ENCODE peak calls at places on chromosomes 6 and 20, in four cellular contexts. One of them, this sample, is unnamed.

GRCh38 chr6:140052757-140053729 is 678.6 kb upstream of the CITED2 start:
- DNase-seq in heart right ventricle: no peak
- DNase-seq in pancreas: no peak
- DNase-seq in lower lobe of right lung: no peak
- DNase-seq in this sample: no peak

GRCh38 chr6:69233195-69233524 is 563.6 kb downstream of the LMBRD1 start:
- DNase-seq in heart right ventricle: no peak
- DNase-seq in pancreas: no peak
- DNase-seq in lower lobe of right lung: no peak
- DNase-seq in this sample: no peak

GRCh38 chr6:28446818-28447511 is 3.7 kb upstream of the ZSCAN23 start:
- DNase-seq in heart right ventricle: no peak
- DNase-seq in pancreas: no peak
- DNase-seq in lower lobe of right lung: no peak
- DNase-seq in this sample: no peak

GRCh38 chr20:47963022-47963421 is 177.7 kb upstream of the SULF2 start:
- DNase-seq in heart right ventricle: no peak
- DNase-seq in pancreas: no peak
- DNase-seq in lower lobe of right lung: no peak
- DNase-seq in this sample: no peak

GRCh38 chr20:10228330-10228729 is 9.7 kb downstream of the SNAP25 start:
- DNase-seq in heart right ventricle: no peak
- DNase-seq in pancreas: no peak
- DNase-seq in lower lobe of right lung: no peak
- DNase-seq in this sample: no peak

GRCh38 chr20:22536141-22536828 is 48.1 kb downstream of the FOXA2 start:
- DNase-seq in heart right ventricle: no peak
- DNase-seq in pancreas: no peak
- DNase-seq in lower lobe of right lung: no peak
- DNase-seq in this sample: no peak

GRCh38 chr20:33669224-33669623 is 2.5 kb downstream of the ACTL10 start:
- DNase-seq in heart right ventricle: peak; percentile 10
- DNase-seq in pancreas: no peak
- DNase-seq in lower lobe of right lung: no peak
- DNase-seq in this sample: no peak

GRCh38 chr6:28633445-28634215 is 107.9 kb downstream of the GPX5 start:
- DNase-seq in heart right ventricle: no peak
- DNase-seq in pancreas: no peak
- DNase-seq in lower lobe of right lung: no peak
- DNase-seq in this sample: no peak

GRCh38 chr20:37986873-37987601 is 46.2 kb downstream of the TTI1 start:
- DNase-seq in heart right ventricle: peak; percentile 68
- DNase-seq in pancreas: peak; percentile 25
- DNase-seq in lower lobe of right lung: peak; percentile 85
- DNase-seq in this sample: peak; percentile 47

GRCh38 chr20:25285856-25286798 is 38.2 kb downstream of the PYGB start:
- DNase-seq in heart right ventricle: no peak
- DNase-seq in pancreas: peak; percentile 10
- DNase-seq in lower lobe of right lung: peak; percentile 29
- DNase-seq in this sample: peak; percentile 79

GRCh38 chr6:71510057-71510713 is 221.6 kb downstream of the OGFRL1 start:
- DNase-seq in heart right ventricle: peak; percentile 19
- DNase-seq in pancreas: peak; percentile 28
- DNase-seq in lower lobe of right lung: no peak
- DNase-seq in this sample: peak; percentile 87

GRCh38 chr20:31699801-31700728 is 22.6 kb downstream of the BCL2L1 start:
- DNase-seq in heart right ventricle: no peak
- DNase-seq in pancreas: no peak
- DNase-seq in lower lobe of right lung: no peak
- DNase-seq in this sample: no peak

GRCh38 chr20:32512047-32512385 is 73.1 kb downstream of the NOL4L start:
- DNase-seq in heart right ventricle: no peak
- DNase-seq in pancreas: no peak
- DNase-seq in lower lobe of right lung: no peak
- DNase-seq in this sample: no peak

GRCh38 chr6:209432-210103 is 82.7 kb upstream of the DUSP22 start:
- DNase-seq in heart right ventricle: no peak
- DNase-seq in pancreas: no peak
- DNase-seq in lower lobe of right lung: no peak
- DNase-seq in this sample: no peak

DNA sequence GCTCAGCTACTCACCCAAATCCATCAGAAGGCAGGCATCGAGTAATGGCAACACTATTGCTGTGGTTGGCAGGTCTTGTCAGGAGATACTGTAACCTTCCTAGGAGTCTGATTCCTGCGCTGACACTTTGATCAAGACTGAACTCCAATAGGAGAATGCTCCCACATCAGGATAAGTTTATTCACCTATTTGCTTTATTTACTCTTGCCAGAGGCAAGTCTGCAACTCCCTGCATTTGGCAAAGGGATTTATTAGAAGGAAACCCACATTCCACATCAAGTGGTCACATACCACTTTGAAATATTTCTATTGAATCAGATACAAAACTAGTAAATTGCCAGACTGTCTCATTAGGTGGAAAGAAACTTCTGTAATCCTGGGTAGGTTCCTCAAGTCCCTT is 43.5 kb downstream of the ZFAND3 start:
- DNase-seq in heart right ventricle: no peak
- DNase-seq in pancreas: no peak
- DNase-seq in lower lobe of right lung: no peak
- DNase-seq in this sample: no peak
- TF ChIP-seq CTCF in heart right ventricle: no peak
- TF ChIP-seq CTCF in pancreas: no peak
- TF ChIP-seq CTCF in lower lobe of right lung: no peak
- TF ChIP-seq CTCF in this sample: no peak

DNA sequence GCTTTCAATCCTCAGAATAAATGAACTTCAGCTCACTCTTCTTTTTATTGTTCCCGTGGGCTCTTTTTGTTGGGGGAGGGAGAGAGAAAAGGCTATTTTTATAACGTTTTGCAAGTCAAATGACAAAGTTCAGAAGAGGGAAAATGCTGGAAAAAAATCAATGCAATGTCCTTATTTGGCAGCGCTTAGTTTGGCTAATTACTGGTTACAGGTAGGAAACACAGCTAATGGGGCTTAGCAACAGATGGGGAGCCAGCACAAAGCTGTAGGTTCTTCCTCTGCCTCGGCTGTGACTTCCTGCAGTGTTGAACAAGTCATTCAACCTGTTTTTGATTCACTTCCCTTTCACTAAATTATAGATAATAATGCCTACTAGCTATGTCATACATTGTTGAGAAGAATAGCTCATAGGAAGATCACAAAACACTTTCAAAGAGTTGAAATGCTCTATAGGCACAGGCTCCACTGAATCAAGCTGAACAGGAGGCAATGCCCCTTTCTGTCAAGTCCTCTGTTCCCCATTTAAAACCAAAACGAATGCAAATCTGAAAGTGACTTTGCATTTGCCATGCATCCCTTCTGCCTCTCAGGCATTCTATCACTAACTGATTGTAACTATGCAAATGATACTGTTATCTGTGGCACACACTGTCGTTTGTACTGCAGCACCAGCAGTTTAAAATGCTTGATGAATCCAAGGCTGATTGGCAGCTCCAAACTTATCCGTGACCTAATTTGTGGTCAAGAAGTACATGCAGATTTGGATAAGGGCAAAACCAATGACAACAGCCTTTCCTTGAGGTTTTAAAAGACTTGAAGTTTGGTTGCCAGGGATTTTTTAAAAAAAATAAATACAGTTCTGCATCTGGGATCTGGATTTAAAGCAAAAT is 1067.3 kb upstream of the MAP3K7 start:
- DNase-seq in heart right ventricle: no peak
- DNase-seq in pancreas: no peak
- DNase-seq in lower lobe of right lung: no peak
- DNase-seq in this sample: no peak
- H3K4me3 ChIP-seq in heart right ventricle: no peak overlapping the region
- H3K4me3 ChIP-seq in pancreas: no peak overlapping the region
- H3K4me3 ChIP-seq in lower lobe of right lung: no peak overlapping the region
- H3K4me3 ChIP-seq in this sample: no peak overlapping the region

GRCh38 chr6:159852877-159853276 is 37.9 kb upstream of the MAS1 start:
- DNase-seq in heart right ventricle: no peak
- DNase-seq in pancreas: no peak
- DNase-seq in lower lobe of right lung: no peak
- DNase-seq in this sample: no peak
- TF ChIP-seq CTCF in heart right ventricle: peak; percentile 24
- TF ChIP-seq CTCF in pancreas: peak; percentile 9
- TF ChIP-seq CTCF in lower lobe of right lung: no peak
- TF ChIP-seq CTCF in this sample: no peak

DNA sequence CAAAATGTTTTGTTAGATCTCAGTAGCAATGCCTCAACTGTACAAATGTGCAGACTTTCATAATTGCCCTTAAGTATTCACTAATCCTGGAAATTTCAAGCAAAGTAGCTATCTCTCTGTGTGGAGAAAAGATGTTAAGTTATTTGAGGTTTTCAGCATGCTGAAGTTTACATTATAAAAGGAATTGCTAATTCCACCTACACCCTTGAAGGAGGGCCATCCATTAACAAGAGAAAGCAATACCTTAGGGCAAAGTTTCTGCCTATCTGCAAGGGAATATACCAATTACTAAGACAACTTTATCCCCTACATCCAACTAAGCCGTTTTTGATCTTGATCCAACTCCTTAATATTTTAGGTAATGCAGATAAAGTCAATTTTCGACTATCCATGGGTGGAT is 380.7 kb upstream of the BTBD3 start:
- DNase-seq in heart right ventricle: no peak
- DNase-seq in pancreas: no peak
- DNase-seq in lower lobe of right lung: no peak
- DNase-seq in this sample: no peak
- H3K4me3 ChIP-seq in heart right ventricle: no peak overlapping the region
- H3K4me3 ChIP-seq in pancreas: no peak overlapping the region
- H3K4me3 ChIP-seq in lower lobe of right lung: no peak overlapping the region
- H3K4me3 ChIP-seq in this sample: no peak overlapping the region

GRCh38 chr6:147651249-147652063 is 143.0 kb downstream of the SAMD5 start:
- DNase-seq in heart right ventricle: peak; percentile 28
- DNase-seq in pancreas: no peak
- DNase-seq in lower lobe of right lung: no peak
- DNase-seq in this sample: no peak
- TF ChIP-seq CTCF in heart right ventricle: peak; percentile 36
- TF ChIP-seq CTCF in pancreas: no peak
- TF ChIP-seq CTCF in lower lobe of right lung: no peak
- TF ChIP-seq CTCF in this sample: no peak

GRCh38 chr6:41601248-41601549 is 37.1 kb upstream of the MDFI start:
- DNase-seq in heart right ventricle: no peak
- DNase-seq in pancreas: no peak
- DNase-seq in lower lobe of right lung: no peak
- DNase-seq in this sample: no peak

GRCh38 chr6:41604006-41604405 is 34.3 kb upstream of the MDFI start:
- DNase-seq in heart right ventricle: no peak
- DNase-seq in pancreas: no peak
- DNase-seq in lower lobe of right lung: no peak
- DNase-seq in this sample: no peak

GRCh38 chr6:41602422-41602743 is 35.9 kb upstream of the MDFI start:
- DNase-seq in heart right ventricle: no peak
- DNase-seq in pancreas: no peak
- DNase-seq in lower lobe of right lung: no peak
- DNase-seq in this sample: no peak

GRCh38 chr6:41600499-41601247 is 37.6 kb upstream of the MDFI start:
- DNase-seq in heart right ventricle: no peak
- DNase-seq in pancreas: no peak
- DNase-seq in lower lobe of right lung: peak; percentile 34
- DNase-seq in this sample: no peak

GRCh38 chr6:41602864-41603608 is 35.2 kb upstream of the MDFI start:
- DNase-seq in heart right ventricle: peak; percentile 70
- DNase-seq in pancreas: peak; percentile 82
- DNase-seq in lower lobe of right lung: peak; percentile 81
- DNase-seq in this sample: peak; percentile 65
- H3K4me3 ChIP-seq in heart right ventricle: peak overlapping the region; percentile 30
- H3K4me3 ChIP-seq in pancreas: peak overlapping the region; percentile 9
- H3K4me3 ChIP-seq in lower lobe of right lung: no peak overlapping the region
- H3K4me3 ChIP-seq in this sample: no peak overlapping the region

DNA sequence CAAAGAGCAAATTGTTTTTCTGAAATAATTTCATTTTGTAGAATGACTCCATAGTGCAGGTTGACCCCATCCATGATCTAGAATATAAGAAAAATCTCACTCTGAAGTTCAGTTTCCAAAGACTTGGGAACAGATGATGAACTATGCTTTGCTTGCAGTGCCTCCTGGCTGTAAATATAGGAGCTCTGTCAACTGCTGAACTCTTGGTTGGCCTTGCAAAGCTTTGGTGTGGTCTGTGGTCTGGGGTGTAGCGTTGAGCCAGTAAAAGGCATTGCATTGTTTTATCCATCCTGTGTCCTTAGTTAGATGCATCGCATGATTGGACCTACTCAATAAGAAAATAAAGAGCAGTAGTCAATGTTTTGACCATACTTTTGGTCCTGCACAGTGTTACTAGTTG is 104.0 kb downstream of the PLCB4 start:
- DNase-seq in heart right ventricle: no peak
- DNase-seq in pancreas: no peak
- DNase-seq in lower lobe of right lung: no peak
- DNase-seq in this sample: no peak
- TF ChIP-seq CTCF in heart right ventricle: peak; percentile 39
- TF ChIP-seq CTCF in pancreas: no peak
- TF ChIP-seq CTCF in lower lobe of right lung: no peak
- TF ChIP-seq CTCF in this sample: no peak

GRCh38 chr20:45340951-45341350 is 7.3 kb downstream of the SDC4 start:
- DNase-seq in heart right ventricle: no peak
- DNase-seq in pancreas: no peak
- DNase-seq in lower lobe of right lung: no peak
- DNase-seq in this sample: no peak

GRCh38 chr20:45342863-45343444 is 5.3 kb downstream of the SDC4 start:
- DNase-seq in heart right ventricle: no peak
- DNase-seq in pancreas: peak; percentile 34
- DNase-seq in lower lobe of right lung: no peak
- DNase-seq in this sample: no peak

GRCh38 chr20:45340236-45340847 is 7.9 kb downstream of the SDC4 start:
- DNase-seq in heart right ventricle: no peak
- DNase-seq in pancreas: peak; percentile 85
- DNase-seq in lower lobe of right lung: peak; percentile 71
- DNase-seq in this sample: peak; percentile 47

GRCh38 chr20:45341939-45342862 is 6.0 kb downstream of the SDC4 start:
- DNase-seq in heart right ventricle: peak; percentile 63
- DNase-seq in pancreas: peak; percentile 94
- DNase-seq in lower lobe of right lung: peak; percentile 74
- DNase-seq in this sample: peak; percentile 48

DNA sequence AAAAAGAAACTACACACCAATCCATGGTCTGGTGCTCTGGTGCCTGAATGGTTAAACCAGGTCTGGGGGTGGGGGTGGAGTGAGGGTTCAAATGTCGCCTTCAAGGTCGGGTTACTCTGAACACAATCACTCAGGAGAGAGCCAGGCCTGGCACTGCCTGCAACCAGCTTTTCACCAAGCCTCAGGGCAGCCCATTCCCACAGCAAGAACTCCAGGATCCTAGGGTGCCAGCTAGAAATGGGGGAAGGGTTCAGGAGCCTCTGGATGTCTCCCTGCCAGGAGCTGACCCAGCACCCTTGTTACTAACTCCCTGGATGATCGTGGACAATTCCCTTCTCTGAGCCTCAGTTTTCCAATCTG is 6.7 kb downstream of the SDC4 start:
- DNase-seq in heart right ventricle: no peak
- DNase-seq in pancreas: peak; percentile 62
- DNase-seq in lower lobe of right lung: no peak
- DNase-seq in this sample: no peak
- H3K4me3 ChIP-seq in heart right ventricle: peak overlapping the region; percentile 33
- H3K4me3 ChIP-seq in pancreas: peak overlapping the region; percentile 84
- H3K4me3 ChIP-seq in lower lobe of right lung: peak overlapping the region; percentile 82
- H3K4me3 ChIP-seq in this sample: no peak overlapping the region